ENCODE peak calls at places on chromosomes 13 and 19, in ten cellular contexts. Y is adrenal gland, U is endothelial cell of umbilical vein, V is body of pancreas, E is uterus, O is gastrocnemius medialis, C is A549, W is esophagus squamous epithelium, R is right lobe of liver, X is IMR-90. M is an unnamed sample.

GRCh38 chr13:41145136-41145908 is 12.7 kb upstream of the KBTBD6 start:
- DNase-seq in Y (no peak), U (no peak), V (no peak), E (no peak), O (no peak), C (no peak), W (no peak), R (no peak), X (peak), M (no peak)

GRCh38 chr13:86882835-86883234 is 788.3 kb upstream of the SLITRK5 start:
- DNase-seq in Y (no peak), U (no peak), V (no peak), E (no peak), O (no peak), C (no peak), W (no peak), R (no peak), X (peak), M (no peak)

GRCh38 chr13:20394506-20394905 is 131.2 kb downstream of the CRYL1 start:
- DNase-seq in Y (peak), U (no peak), V (no peak), E (no peak), O (no peak), C (no peak), W (no peak), R (no peak), X (no peak), M (no peak)

GRCh38 chr19:39907213-39907612 is 27.2 kb downstream of the FCGBP start:
- DNase-seq in Y (no peak), U (no peak), V (no peak), E (no peak), O (no peak), C (no peak), W (no peak), R (no peak), X (no peak), M (no peak)

GRCh38 chr13:113584205-113584869 is at the start of gene TFDP1:
- DNase-seq in Y (peak), U (peak), V (peak), E (no peak), O (no peak), C (peak), W (no peak), R (peak), X (peak), M (peak)

GRCh38 chr19:44841255-44841654 is 4.8 kb upstream of the NECTIN2 start:
- DNase-seq in Y (no peak), U (no peak), V (no peak), E (no peak), O (no peak), C (no peak), W (no peak), R (no peak), X (no peak), M (no peak)

GRCh38 chr19:44988896-44989563 is 12.2 kb upstream of the RELB start:
- DNase-seq in Y (peak), U (peak), V (peak), E (peak), O (no peak), C (peak), W (no peak), R (peak), X (peak), M (peak)

GRCh38 chr19:53696951-53697350 is 65.2 kb downstream of the DPRX start:
- DNase-seq in Y (no peak), U (no peak), V (no peak), E (no peak), O (no peak), C (no peak), W (no peak), R (no peak), X (no peak), M (no peak)

GRCh38 chr19:33621811-33622504 is at the start of gene CHST8:
- DNase-seq in Y (no peak), U (peak), V (peak), E (no peak), O (no peak), C (no peak), W (no peak), R (peak), X (no peak), M (peak)

GRCh38 chr13:38381840-38382239 is 32.2 kb downstream of the UFM1 start:
- DNase-seq in Y (no peak), U (no peak), V (no peak), E (no peak), O (no peak), C (no peak), W (no peak), R (no peak), X (no peak), M (no peak)

GRCh38 chr13:103961784-103962183 is 895.6 kb upstream of the SLC10A2 start:
- DNase-seq in Y (no peak), U (no peak), V (no peak), E (no peak), O (no peak), C (no peak), W (no peak), R (no peak), X (no peak), M (no peak)

GRCh38 chr13:113621046-113621445 is 36.5 kb downstream of the TFDP1 start:
- DNase-seq in Y (no peak), U (no peak), V (no peak), E (no peak), O (no peak), C (no peak), W (no peak), R (no peak), X (no peak), M (no peak)

GRCh38 chr19:9075064-9075964 is 11.5 kb upstream of the OR1M1 start:
- DNase-seq in Y (peak), U (peak), V (peak), E (peak), O (no peak), C (peak), W (peak), R (peak), X (peak), M (peak)

GRCh38 chr13:36385471-36385870 is 39.3 kb upstream of the SPART start:
- DNase-seq in Y (no peak), U (no peak), V (no peak), E (no peak), O (no peak), C (no peak), W (no peak), R (no peak), X (peak), M (no peak)

GRCh38 chr19:52492201-52492960 is 35.1 kb upstream of the ZNF808 start:
- DNase-seq in Y (no peak), U (no peak), V (no peak), E (no peak), O (no peak), C (no peak), W (no peak), R (no peak), X (no peak), M (no peak)

GRCh38 chr13:45162194-45162593 is 38.7 kb downstream of the KCTD4 start:
- DNase-seq in Y (no peak), U (peak), V (no peak), E (no peak), O (no peak), C (no peak), W (no peak), R (no peak), X (peak), M (no peak)

GRCh38 chr19:42121036-42121621 is 11.1 kb downstream of the POU2F2 start:
- DNase-seq in Y (no peak), U (no peak), V (no peak), E (no peak), O (no peak), C (no peak), W (no peak), R (no peak), X (no peak), M (no peak)

GRCh38 chr19:7981661-7982060 is 23.8 kb downstream of the ELAVL1 start:
- DNase-seq in Y (no peak), U (no peak), V (no peak), E (no peak), O (no peak), C (no peak), W (no peak), R (no peak), X (no peak), M (no peak)

GRCh38 chr13:101627556-101627943 is 175.1 kb downstream of the ITGBL1 start:
- DNase-seq in Y (no peak), U (peak), V (no peak), E (no peak), O (no peak), C (no peak), W (no peak), R (no peak), X (peak), M (no peak)

GRCh38 chr13:42478531-42479156 is 95.3 kb upstream of the TNFSF11 start:
- DNase-seq in Y (no peak), U (peak), V (no peak), E (no peak), O (no peak), C (peak), W (no peak), R (no peak), X (peak), M (no peak)

GRCh38 chr13:40235160-40235796 is 431.2 kb downstream of the FOXO1 start:
- DNase-seq in Y (no peak), U (no peak), V (no peak), E (no peak), O (no peak), C (no peak), W (no peak), R (no peak), X (no peak), M (no peak)

GRCh38 chr13:33454844-33455256 is 169.3 kb upstream of the STARD13 start:
- DNase-seq in Y (no peak), U (no peak), V (no peak), E (no peak), O (no peak), C (no peak), W (no peak), R (no peak), X (peak), M (no peak)

GRCh38 chr19:54172413-54172763 is 572 bp downstream of the TMC4 start:
- DNase-seq in Y (no peak), U (no peak), V (no peak), E (no peak), O (no peak), C (no peak), W (no peak), R (no peak), X (no peak), M (peak)

GRCh38 chr13:105587786-105588185 is 947.7 kb downstream of the EFNB2 start:
- DNase-seq in Y (no peak), U (no peak), V (no peak), E (no peak), O (no peak), C (peak), W (no peak), R (no peak), X (peak), M (no peak)

GRCh38 chr13:100796463-100796862 is 121.9 kb upstream of the TMTC4 start:
- DNase-seq in Y (no peak), U (no peak), V (no peak), E (no peak), O (no peak), C (no peak), W (no peak), R (no peak), X (no peak), M (no peak)

GRCh38 chr19:13764101-13764807 is at the start of gene MRI1:
- DNase-seq in Y (peak), U (peak), V (peak), E (peak), O (peak), C (peak), W (no peak), R (peak), X (peak), M (peak)

GRCh38 chr13:25691654-25692053 is 319.9 kb downstream of the ATP8A2 start:
- DNase-seq in Y (no peak), U (no peak), V (no peak), E (no peak), O (no peak), C (no peak), W (no peak), R (no peak), X (no peak), M (no peak)

GRCh38 chr19:41537789-41538188 is 38.2 kb upstream of the CEACAM21 start:
- DNase-seq in Y (no peak), U (peak), V (no peak), E (no peak), O (no peak), C (no peak), W (no peak), R (no peak), X (peak), M (no peak)

GRCh38 chr13:65530688-65531087 is 1699.4 kb downstream of the PCDH9 start:
- DNase-seq in Y (no peak), U (no peak), V (no peak), E (no peak), O (no peak), C (no peak), W (no peak), R (no peak), X (no peak), M (no peak)

GRCh38 chr19:34269968-34270621 is 15.7 kb downstream of the GARRE1 start:
- DNase-seq in Y (peak), U (peak), V (peak), E (peak), O (peak), C (no peak), W (no peak), R (peak), X (peak), M (peak)

GRCh38 chr13:93561553-93561952 is 334.9 kb downstream of the GPC6 start:
- DNase-seq in Y (no peak), U (no peak), V (no peak), E (no peak), O (no peak), C (no peak), W (no peak), R (no peak), X (no peak), M (no peak)

GRCh38 chr13:33069365-33069764 is 53.1 kb downstream of the KL start:
- DNase-seq in Y (no peak), U (peak), V (no peak), E (no peak), O (no peak), C (no peak), W (no peak), R (no peak), X (no peak), M (no peak)

GRCh38 chr13:38045278-38046048 is 175.9 kb upstream of the TRPC4 start:
- DNase-seq in Y (no peak), U (peak), V (no peak), E (no peak), O (no peak), C (no peak), W (no peak), R (no peak), X (peak), M (no peak)

GRCh38 chr19:10238172-10238783 is 7.1 kb upstream of the S1PR2 start:
- DNase-seq in Y (no peak), U (no peak), V (no peak), E (peak), O (no peak), C (peak), W (no peak), R (no peak), X (peak), M (peak)

GRCh38 chr13:77509221-77509620 is 26.3 kb upstream of the SCEL start:
- DNase-seq in Y (no peak), U (peak), V (no peak), E (no peak), O (no peak), C (no peak), W (no peak), R (no peak), X (peak), M (no peak)

GRCh38 chr13:102128216-102128800 is 273.5 kb downstream of the FGF14 start:
- DNase-seq in Y (no peak), U (no peak), V (no peak), E (no peak), O (no peak), C (no peak), W (no peak), R (no peak), X (peak), M (no peak)

GRCh38 chr13:99965329-99966000 is 6.1 kb downstream of the ZIC5 start:
- DNase-seq in Y (no peak), U (no peak), V (no peak), E (no peak), O (no peak), C (no peak), W (no peak), R (no peak), X (no peak), M (no peak)

GRCh38 chr13:51330741-51331140 is 8.8 kb upstream of the SERPINE3 start:
- DNase-seq in Y (no peak), U (no peak), V (no peak), E (no peak), O (no peak), C (no peak), W (no peak), R (no peak), X (no peak), M (no peak)

GRCh38 chr19:45601524-45602522 is at the start of gene GPR4:
- DNase-seq in Y (no peak), U (no peak), V (no peak), E (no peak), O (no peak), C (no peak), W (no peak), R (no peak), X (no peak), M (no peak)

GRCh38 chr19:49016067-49016839 is 638 bp downstream of the LHB start:
- DNase-seq in Y (no peak), U (no peak), V (no peak), E (no peak), O (no peak), C (no peak), W (no peak), R (no peak), X (no peak), M (no peak)

GRCh38 chr19:49017041-49017665 is at the start of gene LHB:
- DNase-seq in Y (no peak), U (no peak), V (no peak), E (no peak), O (no peak), C (no peak), W (no peak), R (no peak), X (no peak), M (no peak)

GRCh38 chr19:49019242-49019932 is 2.5 kb upstream of the LHB start:
- DNase-seq in Y (peak), U (peak), V (peak), E (peak), O (peak), C (peak), W (no peak), R (peak), X (peak), M (peak)

GRCh38 chr19:49020342-49020741 is 3.5 kb upstream of the LHB start:
- DNase-seq in Y (no peak), U (no peak), V (peak), E (no peak), O (no peak), C (no peak), W (no peak), R (no peak), X (no peak), M (no peak)

GRCh38 chr19:49017666-49018351 is 918 bp upstream of the LHB start:
- DNase-seq in Y (peak), U (peak), V (peak), E (no peak), O (no peak), C (peak), W (no peak), R (no peak), X (peak), M (peak)
- TF ChIP-seq POLR2A in Y (no peak), U (peak), V (no peak), E (no peak), O (no peak), C (no peak), W (no peak), R (no peak), X (no peak), M (no peak)

DNA sequence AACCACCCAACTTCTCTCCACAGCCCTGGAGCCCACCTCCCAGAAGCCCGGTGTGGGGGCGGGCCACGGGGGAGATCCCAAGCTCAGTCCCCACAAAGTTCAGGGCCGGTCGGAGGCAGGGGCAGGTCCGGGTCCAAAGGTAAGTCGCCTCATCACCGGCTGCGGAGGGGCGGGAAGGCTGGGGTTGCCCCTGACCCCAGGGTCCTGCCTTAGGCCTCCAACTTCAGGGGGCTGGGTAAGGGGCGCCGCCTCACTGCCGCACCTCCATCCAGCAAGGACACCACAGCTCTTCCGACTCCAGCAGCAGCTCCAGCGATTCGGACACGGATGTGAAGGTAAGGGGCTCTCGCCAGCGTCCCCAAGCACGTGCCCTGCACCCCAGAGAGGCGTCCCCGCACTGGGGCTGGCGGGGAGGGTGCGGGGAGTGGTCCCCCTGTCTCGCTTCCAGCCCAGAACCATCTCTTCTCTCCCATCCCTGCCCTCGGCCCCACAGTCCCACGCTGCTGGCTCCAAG is 358 bp downstream of the C19orf33 start:
- DNase-seq in Y (no peak), U (no peak), V (no peak), E (no peak), O (no peak), C (no peak), W (no peak), R (no peak), X (no peak), M (no peak)
- TF ChIP-seq POLR2A in Y (no peak), U (no peak), V (no peak), E (no peak), O (no peak), C (no peak), W (no peak), R (no peak), X (no peak), M (no peak)

GRCh38 chr13:112326821-112327370 is 49.3 kb upstream of the SPACA7 start:
- DNase-seq in Y (no peak), U (no peak), V (no peak), E (no peak), O (no peak), C (no peak), W (no peak), R (no peak), X (no peak), M (no peak)

GRCh38 chr13:112324121-112324520 is 52.0 kb upstream of the SPACA7 start:
- DNase-seq in Y (no peak), U (no peak), V (no peak), E (no peak), O (no peak), C (no peak), W (no peak), R (no peak), X (no peak), M (no peak)

GRCh38 chr13:112325941-112326645 is 50.1 kb upstream of the SPACA7 start:
- DNase-seq in Y (no peak), U (no peak), V (no peak), E (no peak), O (no peak), C (no peak), W (no peak), R (no peak), X (no peak), M (no peak)

GRCh38 chr13:112322562-112322961 is 53.6 kb upstream of the SPACA7 start:
- DNase-seq in Y (no peak), U (no peak), V (no peak), E (no peak), O (no peak), C (no peak), W (no peak), R (no peak), X (no peak), M (no peak)

GRCh38 chr13:112325142-112325808 is 50.9 kb upstream of the SPACA7 start:
- DNase-seq in Y (no peak), U (no peak), V (no peak), E (no peak), O (no peak), C (no peak), W (no peak), R (no peak), X (no peak), M (no peak)
- TF ChIP-seq POLR2A in Y (no peak), U (no peak), V (no peak), E (no peak), O (no peak), C (no peak), W (no peak), R (no peak), X (no peak), M (no peak)

GRCh38 chr13:98525452-98525851 is 51.5 kb downstream of the STK24 start:
- DNase-seq in Y (no peak), U (no peak), V (no peak), E (no peak), O (no peak), C (no peak), W (no peak), R (no peak), X (no peak), M (no peak)
- TF ChIP-seq POLR2A in Y (no peak), U (no peak), V (no peak), E (no peak), O (no peak), C (no peak), W (no peak), R (no peak), X (no peak), M (no peak)

M was measured in transverse colon.